ENCODE peak calls at places on chromosomes 2 and 18, in five cellular contexts. R, L, T, U and P are unnamed samples.

GRCh38 chr2:55309441-55309840 is 40.4 kb upstream of the MTIF2 start:
- DNase-seq in R (no peak), L (no peak), T (no peak), U (no peak), P (no peak)

GRCh38 chr2:207939342-207940108 is 85.8 kb downstream of the PLEKHM3 start:
- DNase-seq in R (no peak), L (no peak), T (no peak), U (no peak), P (no peak)

GRCh38 chr2:20634430-20635095 is 16.3 kb downstream of the HS1BP3 start:
- DNase-seq in R (no peak), L (no peak), T (no peak), U (no peak), P (no peak)

GRCh38 chr2:233413529-233414272 is 59.4 kb downstream of the DGKD start:
- DNase-seq in R (peak), L (no peak), T (no peak), U (peak), P (no peak)

GRCh38 chr2:122340246-122340645 is 584.8 kb downstream of the TSN start:
- DNase-seq in R (no peak), L (peak), T (no peak), U (no peak), P (no peak)

GRCh38 chr2:238908960-238909951 is 61.4 kb downstream of the TWIST2 start:
- DNase-seq in R (no peak), L (no peak), T (peak), U (peak), P (no peak)

GRCh38 chr2:138901530-138901929 is 121.3 kb upstream of the NXPH2 start:
- DNase-seq in R (no peak), L (no peak), T (no peak), U (no peak), P (no peak)

GRCh38 chr2:31967790-31968189 is 43.0 kb downstream of the MEMO1 start:
- DNase-seq in R (no peak), L (no peak), T (no peak), U (no peak), P (no peak)

GRCh38 chr2:197237720-197238370 is 72.7 kb downstream of the ANKRD44 start:
- DNase-seq in R (no peak), L (peak), T (no peak), U (no peak), P (no peak)

GRCh38 chr2:406876-407275 is 119.0 kb upstream of the ALKAL2 start:
- DNase-seq in R (no peak), L (no peak), T (no peak), U (no peak), P (no peak)

GRCh38 chr2:65204461-65205230 is 23.0 kb upstream of the ACTR2 start:
- DNase-seq in R (no peak), L (no peak), T (no peak), U (peak), P (no peak)

GRCh38 chr18:48640566-48641270 is 101.9 kb downstream of the CTIF start:
- DNase-seq in R (no peak), L (no peak), T (no peak), U (no peak), P (no peak)

GRCh38 chr2:240233891-240234502 is 93.5 kb upstream of the OTOS start:
- DNase-seq in R (no peak), L (no peak), T (no peak), U (no peak), P (no peak)

GRCh38 chr2:231197741-231198290 is 615 bp upstream of the ARMC9 start:
- DNase-seq in R (no peak), L (no peak), T (no peak), U (no peak), P (no peak)

GRCh38 chr2:238169021-238169707 is 10.4 kb downstream of the ERFE start:
- DNase-seq in R (no peak), L (no peak), T (no peak), U (no peak), P (no peak)

GRCh38 chr2:86047575-86048382 is 57.9 kb downstream of the POLR1A start:
- DNase-seq in R (no peak), L (no peak), T (no peak), U (no peak), P (no peak)

GRCh38 chr2:227155395-227155794 is 8.6 kb downstream of the COL4A4 start:
- DNase-seq in R (no peak), L (no peak), T (no peak), U (no peak), P (no peak)

GRCh38 chr18:49520661-49521145 is 33.7 kb upstream of the C18orf32 start:
- DNase-seq in R (no peak), L (no peak), T (peak), U (no peak), P (no peak)

GRCh38 chr2:196249860-196250259 is 78.5 kb upstream of the STK17B start:
- DNase-seq in R (no peak), L (peak), T (no peak), U (no peak), P (no peak)

GRCh38 chr18:46273861-46274260 is 169.7 kb downstream of the HAUS1 start:
- DNase-seq in R (no peak), L (no peak), T (no peak), U (no peak), P (no peak)
- TF ChIP-seq CTCF in R (no peak), L (no peak), T (no peak), U (no peak), P (no peak)

GRCh38 chr18:55405655-55406373 is 182.2 kb downstream of the TCF4 start:
- DNase-seq in R (no peak), L (no peak), T (peak), U (peak), P (no peak)
- TF ChIP-seq CTCF in R (no peak), L (no peak), T (no peak), U (peak), P (no peak)

GRCh38 chr2:47038656-47039501 is 116.2 kb downstream of the STPG4 start:
- DNase-seq in R (no peak), L (no peak), T (no peak), U (no peak), P (no peak)

GRCh38 chr2:47034973-47035609 is 119.5 kb upstream of the MCFD2 start:
- DNase-seq in R (no peak), L (peak), T (peak), U (no peak), P (no peak)

GRCh38 chr2:47037678-47038077 is 117.4 kb downstream of the STPG4 start:
- DNase-seq in R (no peak), L (no peak), T (no peak), U (no peak), P (no peak)

GRCh38 chr2:47035615-47036488 is 119.3 kb downstream of the STPG4 start:
- DNase-seq in R (no peak), L (no peak), T (peak), U (no peak), P (no peak)

DNA sequence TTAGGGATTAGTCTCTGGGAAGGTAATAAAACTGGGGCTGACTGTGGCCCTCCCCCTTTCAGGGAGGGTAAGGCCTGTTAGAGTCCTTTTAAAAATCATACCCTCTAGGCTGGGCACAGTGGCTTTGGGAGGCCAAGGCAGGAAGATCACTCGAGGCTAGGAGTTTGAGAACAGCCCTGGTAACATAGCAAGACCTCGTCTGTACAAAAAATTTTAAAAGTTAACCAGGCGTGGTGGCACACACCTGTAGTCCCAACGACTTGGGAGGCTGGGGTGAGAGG is 118.7 kb downstream of the STPG4 start:
- DNase-seq in R (no peak), L (no peak), T (no peak), U (no peak), P (no peak)
- TF ChIP-seq CTCF in R (no peak), L (no peak), T (no peak), U (no peak), P (no peak)

GRCh38 chr18:23701017-23701416 is 11.8 kb downstream of the LAMA3 start:
- DNase-seq in R (no peak), L (no peak), T (no peak), U (no peak), P (no peak)

GRCh38 chr18:23703057-23703986 is 14.1 kb downstream of the LAMA3 start:
- DNase-seq in R (no peak), L (peak), T (peak), U (no peak), P (no peak)

GRCh38 chr18:23702606-23703005 is 13.4 kb downstream of the LAMA3 start:
- DNase-seq in R (no peak), L (no peak), T (no peak), U (no peak), P (no peak)

GRCh38 chr18:23703987-23704384 is 14.7 kb downstream of the LAMA3 start:
- DNase-seq in R (no peak), L (no peak), T (no peak), U (no peak), P (no peak)

GRCh38 chr18:23701544-23702064 is 12.4 kb downstream of the LAMA3 start:
- DNase-seq in R (no peak), L (no peak), T (no peak), U (no peak), P (no peak)
- TF ChIP-seq CTCF in R (no peak), L (no peak), T (no peak), U (no peak), P (no peak)

DNA sequence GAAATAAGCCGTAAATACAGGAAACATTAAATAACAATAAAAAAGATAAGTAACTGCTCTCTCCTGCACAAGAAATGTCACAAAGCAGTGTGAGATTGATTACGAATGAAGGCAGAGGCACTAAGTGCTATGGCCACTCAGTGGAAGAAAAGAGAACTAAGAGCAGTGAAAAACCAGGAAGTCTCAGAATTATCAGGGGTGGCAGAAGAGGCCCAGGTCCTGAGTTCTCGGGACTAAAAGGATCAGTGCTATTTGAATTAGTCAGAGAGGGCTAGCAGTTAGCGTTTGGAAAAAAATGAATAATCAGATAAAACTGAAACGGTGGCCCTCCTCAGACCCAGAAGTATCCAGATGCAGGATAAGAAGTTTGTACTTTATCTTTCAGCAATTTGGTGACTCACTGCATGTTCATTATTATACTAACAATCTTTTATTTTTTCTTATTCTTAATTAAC is 367.1 kb downstream of the ZEB2 start:
- DNase-seq in R (no peak), L (no peak), T (peak), U (no peak), P (no peak)
- TF ChIP-seq CTCF in R (no peak), L (no peak), T (no peak), U (no peak), P (no peak)

DNA sequence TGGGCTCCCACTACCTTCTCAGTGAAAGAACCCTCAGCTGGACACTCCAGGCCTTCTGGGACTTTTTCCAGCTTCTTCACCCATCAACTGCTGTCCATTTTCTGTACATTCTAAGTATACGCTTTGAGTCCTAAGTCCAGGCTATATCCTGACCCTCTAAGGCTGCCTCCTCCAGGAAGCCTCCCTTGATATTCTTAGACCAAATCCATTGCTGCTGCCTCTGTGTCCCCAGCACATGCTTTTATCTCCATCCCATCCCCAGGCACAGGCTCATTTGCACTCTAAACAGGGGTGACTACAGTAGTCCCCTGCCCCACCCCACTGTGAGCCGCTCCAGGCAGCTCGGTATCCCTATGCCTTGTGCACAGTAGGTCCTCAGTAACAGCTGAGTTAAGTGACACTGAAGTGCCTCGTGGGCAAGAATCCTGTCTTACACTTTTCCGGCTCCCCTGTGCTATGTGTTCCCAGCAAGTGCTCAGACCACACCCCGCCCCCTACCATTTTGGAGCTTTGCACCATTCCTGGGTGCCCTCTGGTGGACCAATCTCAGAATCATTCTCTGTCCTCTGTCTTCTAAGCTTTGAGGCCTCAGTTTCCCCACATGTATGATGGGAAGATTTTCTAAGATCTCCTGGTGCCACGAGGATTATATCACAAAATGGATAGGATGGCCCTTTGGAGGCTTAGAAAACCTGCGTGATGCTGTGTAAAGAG is 34.9 kb downstream of the EMX1 start:
- DNase-seq in R (no peak), L (no peak), T (no peak), U (no peak), P (no peak)
- TF ChIP-seq CTCF in R (no peak), L (no peak), T (peak), U (no peak), P (no peak)

GRCh38 chr2:43083710-43084698 is 142.4 kb downstream of the ZFP36L2 start:
- DNase-seq in R (no peak), L (no peak), T (peak), U (peak), P (no peak)

GRCh38 chr2:43084699-43085091 is 141.7 kb downstream of the ZFP36L2 start:
- DNase-seq in R (no peak), L (no peak), T (no peak), U (peak), P (no peak)

GRCh38 chr2:43082878-43083261 is 143.5 kb downstream of the ZFP36L2 start:
- DNase-seq in R (no peak), L (no peak), T (no peak), U (no peak), P (no peak)

GRCh38 chr2:43082111-43082877 is 144.1 kb downstream of the ZFP36L2 start:
- DNase-seq in R (no peak), L (no peak), T (no peak), U (peak), P (no peak)

GRCh38 chr2:43083278-43083677 is 143.1 kb downstream of the ZFP36L2 start:
- DNase-seq in R (no peak), L (no peak), T (no peak), U (peak), P (no peak)
- TF ChIP-seq CTCF in R (no peak), L (no peak), T (no peak), U (no peak), P (no peak)

GRCh38 chr2:236512902-236513433 is 56.7 kb upstream of the ACKR3 start:
- DNase-seq in R (peak), L (peak), T (peak), U (peak), P (peak)
- TF ChIP-seq CTCF in R (peak), L (peak), T (peak), U (peak), P (peak)

GRCh38 chr2:66434679-66435548 is at the start of gene MEIS1:
- DNase-seq in R (no peak), L (peak), T (peak), U (peak), P (peak)

GRCh38 chr2:66431840-66432511 is 2.9 kb upstream of the MEIS1 start:
- DNase-seq in R (no peak), L (no peak), T (peak), U (peak), P (no peak)

GRCh38 chr2:66433945-66434678 is 813 bp upstream of the MEIS1 start:
- DNase-seq in R (no peak), L (no peak), T (peak), U (peak), P (peak)

GRCh38 chr2:66433695-66433944 is 1.3 kb upstream of the MEIS1 start:
- DNase-seq in R (no peak), L (no peak), T (no peak), U (no peak), P (no peak)

GRCh38 chr2:66432801-66433694 is 1.9 kb upstream of the MEIS1 start:
- DNase-seq in R (no peak), L (no peak), T (peak), U (peak), P (peak)
- TF ChIP-seq CTCF in R (no peak), L (no peak), T (no peak), U (peak), P (no peak)